ENCODE peak calls at places on chromosomes 16 and 17, in four cellular contexts. Y is endothelial cell, G is iPS DF 19.7, E is GM13977. B is an unnamed sample.

GRCh38 chr17:12927541-12928425 is 90.0 kb downstream of the ELAC2 start:
- DNase-seq in Y (peak; percentile 10), E (no peak), G (no peak), B (no peak)

GRCh38 chr17:82449883-82450356 is 632 bp downstream of the CYBC1 start:
- DNase-seq in Y (no peak), E (no peak), G (no peak), B (no peak)

GRCh38 chr16:27332105-27332504 is 18.3 kb downstream of the IL4R start:
- DNase-seq in Y (peak; percentile 23), E (no peak), G (no peak), B (no peak)

GRCh38 chr17:80254396-80255241 is 6.0 kb upstream of the RNF213 start:
- DNase-seq in E (peak; percentile 65), G (no peak), Y (no peak), B (no peak)

GRCh38 chr17:2770129-2770528 is 20.7 kb upstream of the CCDC92B start:
- DNase-seq in E (no peak), Y (no peak), G (no peak), B (no peak)

GRCh38 chr17:48307814-48308411 is 122.1 kb downstream of the SKAP1 start:
- DNase-seq in E (peak; percentile 43), Y (peak; percentile 63), G (peak; percentile 28), B (peak; percentile 47)

GRCh38 chr17:73371285-73371684 is 59.5 kb upstream of the CDC42EP4 start:
- DNase-seq in G (no peak), E (no peak), Y (no peak), B (no peak)

GRCh38 chr17:72171703-72172670 is 51.2 kb downstream of the SOX9 start:
- DNase-seq in Y (no peak), E (no peak), G (no peak), B (peak; percentile 83)

GRCh38 chr17:48553190-48553547 is 8.3 kb upstream of the HOXB2 start:
- DNase-seq in E (no peak), Y (no peak), G (no peak), B (no peak)

GRCh38 chr17:12180644-12181261 is 160.1 kb downstream of the MAP2K4 start:
- DNase-seq in G (no peak), E (peak; percentile 56), Y (peak; percentile 37), B (peak; percentile 55)

GRCh38 chr17:76171701-76172100 is 30.7 kb upstream of the FOXJ1 start:
- DNase-seq in Y (no peak), E (no peak), G (no peak), B (no peak)

GRCh38 chr16:21645261-21645721 is 7.1 kb downstream of the IGSF6 start:
- DNase-seq in G (no peak), Y (no peak), E (peak; percentile 64), B (no peak)

GRCh38 chr16:66070140-66070887 is 296.2 kb upstream of the CDH5 start:
- DNase-seq in Y (no peak), E (no peak), G (no peak), B (peak; percentile 75)

GRCh38 chr16:83443972-83444371 is 363.8 kb upstream of the HSBP1 start:
- DNase-seq in G (no peak), E (no peak), Y (no peak), B (no peak)

GRCh38 chr17:57727776-57728175 is 17.3 kb downstream of the CCDC182 start:
- DNase-seq in Y (no peak), G (no peak), E (no peak), B (no peak)

GRCh38 chr16:14302031-14302398 is 230.9 kb downstream of the MRTFB start:
- DNase-seq in G (no peak), Y (peak; percentile 32), E (peak; percentile 93), B (no peak)

GRCh38 chr16:23141033-23141432 is 8.2 kb downstream of the USP31 start:
- DNase-seq in G (no peak), Y (no peak), E (no peak), B (no peak)

GRCh38 chr17:39212841-39213480 is 12.8 kb downstream of the STAC2 start:
- DNase-seq in Y (no peak), G (no peak), E (no peak), B (peak; percentile 84)

GRCh38 chr16:77833906-77834599 is 45.7 kb downstream of the VAT1L start:
- DNase-seq in Y (peak; percentile 48), E (no peak), G (peak; percentile 86), B (no peak)

B was measured in G401.